ENCODE peak calls at places on chromosome X, in four cellular contexts. F is immature natural killer cell, O is GM04504, Q is AG04449. A is an unnamed sample.

GRCh38 chrX:47560179-47560830 is 700 bp upstream of the ARAF start:
- DNase-seq in F (no peak), O (no peak), Q (no peak), A (no peak)

GRCh38 chrX:124217289-124218251 is 114.9 kb upstream of the TEX13D start:
- DNase-seq in F (peak; percentile 48), O (no peak), Q (no peak), A (peak; percentile 60)

GRCh38 chrX:30577362-30577961 is at the start of gene TASL:
- DNase-seq in F (peak; percentile 57), O (no peak), Q (no peak), A (peak; percentile 80)

GRCh38 chrX:105820247-105820646 is 2.1 kb upstream of the NRK start:
- DNase-seq in F (no peak), O (no peak), Q (no peak), A (no peak)

GRCh38 chrX:117327306-117327705 is 789.3 kb downstream of the KLHL13 start:
- DNase-seq in F (no peak), O (no peak), Q (no peak), A (no peak)

GRCh38 chrX:23901065-23901464 is 6.7 kb downstream of the APOO start:
- DNase-seq in F (no peak), O (no peak), Q (no peak), A (peak; percentile 30)

GRCh38 chrX:47059142-47059874 is 18.9 kb upstream of the RGN start:
- DNase-seq in F (no peak), O (no peak), Q (no peak), A (no peak)

GRCh38 chrX:138917781-138918180 is 206.3 kb upstream of the FGF13 start:
- DNase-seq in F (no peak), O (peak; percentile 62), Q (no peak), A (no peak)

GRCh38 chrX:2526390-2526789 is 25.6 kb upstream of the DHRSX start:
- DNase-seq in F (no peak), O (no peak), Q (no peak), A (no peak)

GRCh38 chrX:133986008-133986683 is 752 bp upstream of the GPC3 start:
- DNase-seq in F (no peak), O (no peak), Q (no peak), A (no peak)

GRCh38 chrX:97039363-97040029 is 155.8 kb downstream of the RPA4 start:
- DNase-seq in F (no peak), O (no peak), Q (no peak), A (peak; percentile 26)

GRCh38 chrX:13123857-13124345 is 79.5 kb upstream of the FAM9C start:
- DNase-seq in F (peak; percentile 12), O (no peak), Q (peak; percentile 29), A (no peak)

GRCh38 chrX:21132686-21133393 is 241.4 kb upstream of the CNKSR2 start:
- DNase-seq in F (no peak), O (no peak), Q (no peak), A (no peak)

GRCh38 chrX:48890296-48890925 is 7.2 kb downstream of the TIMM17B start:
- DNase-seq in F (no peak), O (no peak), Q (no peak), A (no peak)

GRCh38 chrX:39654183-39654925 is 443.4 kb downstream of the BCOR start:
- DNase-seq in F (no peak), O (no peak), Q (no peak), A (no peak)

GRCh38 chrX:100768679-100769338 is 36.9 kb upstream of the SYTL4 start:
- DNase-seq in F (peak; percentile 76), O (peak; percentile 38), Q (peak; percentile 0), A (peak; percentile 66)

A was measured in CD4-positive, CD25-positive, alpha-beta regulatory T cell.